ENCODE peak calls at places on chromosomes 16 and 17, in four cellular contexts. One of them, this sample, is unnamed.

GRCh38 chr16:88130681-88131080 is 179.4 kb downstream of the BANP start:
- DNase-seq in A673: no peak
- DNase-seq in IMR-90: no peak
- DNase-seq in thyroid gland: no peak
- DNase-seq in this sample: peak; percentile 35

GRCh38 chr16:58464047-58464915 is 35.7 kb upstream of the NDRG4 start:
- DNase-seq in thyroid gland: peak; percentile 8
- DNase-seq in A673: peak; percentile 25
- DNase-seq in IMR-90: no peak
- DNase-seq in this sample: no peak

GRCh38 chr17:54754560-54754959 is 146.1 kb upstream of the TOM1L1 start:
- DNase-seq in thyroid gland: no peak
- DNase-seq in IMR-90: no peak
- DNase-seq in A673: peak; percentile 57
- DNase-seq in this sample: no peak

GRCh38 chr17:66716236-66717026 is 118.5 kb upstream of the CACNG5 start:
- DNase-seq in A673: peak; percentile 76
- DNase-seq in thyroid gland: no peak
- DNase-seq in IMR-90: peak; percentile 21
- DNase-seq in this sample: no peak

GRCh38 chr16:31453255-31454204 is 5.8 kb upstream of the ARMC5 start:
- DNase-seq in A673: peak; percentile 64
- DNase-seq in IMR-90: peak; percentile 36
- DNase-seq in thyroid gland: peak; percentile 54
- DNase-seq in this sample: peak; percentile 64

GRCh38 chr17:17480593-17481148 is 3.9 kb downstream of the MED9 start:
- DNase-seq in thyroid gland: no peak
- DNase-seq in A673: no peak
- DNase-seq in IMR-90: no peak
- DNase-seq in this sample: no peak

GRCh38 chr16:29900102-29900887 is at the start of gene ASPHD1:
- DNase-seq in thyroid gland: peak; percentile 70
- DNase-seq in A673: peak; percentile 76
- DNase-seq in IMR-90: peak; percentile 86
- DNase-seq in this sample: peak; percentile 78

GRCh38 chr17:38918129-38918913 is 7.1 kb upstream of the LASP1NB start:
- DNase-seq in A673: no peak
- DNase-seq in IMR-90: no peak
- DNase-seq in thyroid gland: no peak
- DNase-seq in this sample: no peak

DNA sequence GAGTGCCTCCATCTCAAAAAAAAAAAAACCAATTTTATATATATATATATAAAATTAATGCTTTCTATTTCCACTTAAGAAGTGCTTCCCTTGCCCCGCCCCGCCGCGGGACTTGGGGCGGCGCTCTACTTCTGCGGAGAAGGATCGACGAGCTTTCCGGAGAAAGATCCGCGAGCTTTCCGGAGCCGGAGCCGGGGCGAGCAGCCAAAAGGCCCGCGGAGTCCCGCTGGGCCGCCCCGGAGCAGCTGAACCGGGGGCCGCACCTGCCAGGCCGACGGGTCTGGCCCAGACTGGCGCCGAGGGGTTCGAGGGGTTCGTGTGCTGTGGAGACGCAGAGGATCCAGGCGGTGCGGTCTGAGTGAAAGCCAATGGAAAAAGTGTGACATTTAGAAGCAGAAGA is 50.7 kb downstream of the TBC1D26 start:
- DNase-seq in IMR-90: no peak
- DNase-seq in thyroid gland: peak; percentile 45
- DNase-seq in A673: peak; percentile 42
- DNase-seq in this sample: peak; percentile 78
- H3K4me3 ChIP-seq in IMR-90: no peak overlapping the region
- H3K4me3 ChIP-seq in thyroid gland: no peak overlapping the region
- H3K4me3 ChIP-seq in A673: peak overlapping the region; percentile 43
- H3K4me3 ChIP-seq in this sample: peak overlapping the region; percentile 55

GRCh38 chr16:24522751-24523150 is 16.6 kb upstream of the RBBP6 start:
- DNase-seq in IMR-90: no peak
- DNase-seq in thyroid gland: no peak
- DNase-seq in A673: no peak
- DNase-seq in this sample: no peak
- H3K4me1 ChIP-seq in IMR-90: peaks cover 5% of the 10 kb centered on the region
- H3K4me1 ChIP-seq in thyroid gland: no peaks in the 10 kb centered on the region
- H3K4me1 ChIP-seq in A673: no peaks in the 10 kb centered on the region
- H3K4me1 ChIP-seq in this sample: peaks cover 7% of the 10 kb centered on the region

DNA sequence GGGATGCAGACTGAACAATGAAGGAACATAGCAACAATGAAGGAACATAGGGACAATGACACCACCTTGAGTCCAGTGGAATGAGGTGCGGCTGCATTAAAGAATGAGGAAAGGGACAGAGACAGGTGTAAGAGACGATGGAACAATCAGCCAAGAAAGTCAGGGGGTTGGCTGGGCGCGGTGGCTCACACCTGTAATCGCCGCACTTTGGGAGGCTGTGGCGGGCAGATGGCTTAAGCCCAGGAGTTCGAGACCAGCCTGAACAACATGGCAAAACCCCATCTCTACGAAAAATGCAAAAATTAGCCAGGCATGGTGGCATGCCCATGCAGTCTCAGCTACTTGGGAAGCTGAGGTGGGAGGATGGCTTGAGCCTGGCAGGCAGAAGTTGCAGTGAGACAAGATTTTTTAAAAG is 13.6 kb upstream of the CBFB start:
- DNase-seq in thyroid gland: no peak
- DNase-seq in IMR-90: no peak
- DNase-seq in A673: peak; percentile 37
- DNase-seq in this sample: peak; percentile 30
- TF ChIP-seq CTCF in thyroid gland: peak; percentile 28
- TF ChIP-seq CTCF in IMR-90: no peak
- TF ChIP-seq CTCF in A673: peak; percentile 32
- TF ChIP-seq CTCF in this sample: no peak

GRCh38 chr16:11303405-11304138 is 22.4 kb upstream of the PRM1 start:
- DNase-seq in IMR-90: no peak
- DNase-seq in A673: no peak
- DNase-seq in thyroid gland: peak; percentile 91
- DNase-seq in this sample: peak; percentile 60
- H3K4me3 ChIP-seq in IMR-90: no peak overlapping the region
- H3K4me3 ChIP-seq in A673: no peak overlapping the region
- H3K4me3 ChIP-seq in thyroid gland: no peak overlapping the region
- H3K4me3 ChIP-seq in this sample: no peak overlapping the region

DNA sequence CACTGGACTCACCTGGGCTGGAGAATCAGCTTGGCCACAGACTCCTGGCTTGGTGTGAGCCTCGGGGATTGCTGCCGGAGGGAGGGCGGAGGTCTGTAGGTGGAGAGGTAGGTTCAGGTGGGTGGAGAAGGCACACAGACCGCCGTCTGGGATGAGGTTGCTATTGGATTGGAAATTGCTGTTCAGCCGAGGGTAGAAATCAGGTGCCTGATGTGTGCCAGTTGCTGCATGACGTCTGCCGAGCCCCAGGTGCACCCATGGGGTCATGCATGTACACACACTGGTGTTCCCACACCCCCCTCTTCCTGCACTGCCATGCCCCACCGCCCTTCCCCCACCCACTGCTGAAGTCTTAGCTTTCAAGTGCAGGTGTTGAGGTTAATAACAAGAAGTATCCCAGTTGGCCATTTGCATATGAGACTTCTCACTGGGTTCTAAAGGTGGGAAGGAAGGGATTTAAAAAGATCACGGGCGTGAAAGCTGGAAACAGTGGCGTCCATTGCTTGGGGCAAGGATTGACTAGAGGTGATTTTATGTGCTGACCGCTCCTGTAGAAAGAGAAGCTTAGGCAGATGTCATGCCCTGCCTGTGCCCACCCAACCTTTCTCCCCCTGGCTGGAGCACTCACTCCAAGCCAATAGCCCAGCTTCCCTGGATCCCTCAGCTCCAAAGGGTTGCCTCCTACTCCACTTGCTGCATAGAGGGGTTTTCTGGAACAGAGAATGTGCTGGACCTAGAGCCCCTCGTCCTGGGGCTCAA is 193.6 kb downstream of the CCDC182 start:
- DNase-seq in thyroid gland: no peak
- DNase-seq in A673: no peak
- DNase-seq in IMR-90: no peak
- DNase-seq in this sample: no peak
- H3K4me1 ChIP-seq in thyroid gland: peaks cover 9% of the 10 kb centered on the region
- H3K4me1 ChIP-seq in A673: peaks cover 94% of the 10 kb centered on the region
- H3K4me1 ChIP-seq in IMR-90: peaks cover 9% of the 10 kb centered on the region
- H3K4me1 ChIP-seq in this sample: peaks cover 5% of the 10 kb centered on the region

DNA sequence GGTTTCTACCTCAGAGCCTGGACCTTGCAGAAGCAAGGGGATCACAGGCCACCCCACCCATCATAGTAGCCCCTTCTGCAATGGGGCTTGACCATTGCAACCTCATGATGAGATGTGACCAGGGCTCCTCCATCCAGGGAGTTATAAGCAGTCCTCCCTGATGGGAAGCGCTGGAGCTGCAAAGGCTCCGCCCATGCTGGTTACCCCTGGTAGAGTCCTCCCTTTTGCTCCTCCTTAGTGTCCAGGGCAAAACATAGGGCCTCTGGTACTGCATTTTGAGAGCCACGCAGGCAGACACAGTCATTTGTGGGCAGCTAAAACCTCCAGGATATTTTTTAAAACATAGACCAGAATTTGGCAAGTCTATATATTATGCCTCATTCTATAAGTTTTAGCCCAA is 161.1 kb downstream of the RAB11FIP4 start:
- DNase-seq in IMR-90: no peak
- DNase-seq in thyroid gland: no peak
- DNase-seq in A673: no peak
- DNase-seq in this sample: no peak
- TF ChIP-seq CTCF in IMR-90: no peak
- TF ChIP-seq CTCF in thyroid gland: no peak
- TF ChIP-seq CTCF in A673: no peak
- TF ChIP-seq CTCF in this sample: no peak

This sample was measured in lower lobe of right lung.